ENCODE peak calls at places on chromosomes 16 and 17, in six cellular contexts. V is hepatocyte, C is left ventricle myocardium inferior, U is stomach, N is IMR-90, L is tibial nerve. Y is an unnamed sample.
A peak's percentile ranks its signal among the peaks of the same experiment; 100 is the strongest.

GRCh38 chr16:81164481-81164880 is 68.3 kb upstream of the GCSH start:
- DNase-seq in V (no peak), C (no peak), U (no peak), N (no peak), L (no peak), Y (no peak)

GRCh38 chr16:19875900-19876299 is 8.7 kb downstream of the GPRC5B start:
- DNase-seq in V (no peak), C (no peak), U (no peak), N (no peak), L (no peak), Y (no peak)

GRCh38 chr16:5450435-5451104 is 353.0 kb upstream of the EEF2KMT start:
- DNase-seq in V (no peak), C (no peak), U (no peak), N (no peak), L (no peak), Y (no peak)

GRCh38 chr17:48544356-48545021 is 420 bp downstream of the HOXB2 start:
- DNase-seq in V (peak; percentile 72), C (peak; percentile 85), U (peak; percentile 62), N (peak; percentile 93), L (peak; percentile 49), Y (peak; percentile 84)

GRCh38 chr17:57782642-57783337 is 37.7 kb upstream of the CCDC182 start:
- DNase-seq in V (no peak), C (no peak), U (no peak), N (no peak), L (no peak), Y (peak; percentile 61)

GRCh38 chr17:7167832-7168231 is 11.3 kb downstream of the ASGR1 start:
- DNase-seq in V (peak; percentile 36), C (no peak), U (no peak), N (no peak), L (peak; percentile 30), Y (no peak)

GRCh38 chr17:27495460-27495859 is 39.2 kb downstream of the KSR1 start:
- DNase-seq in V (no peak), C (no peak), U (no peak), N (no peak), L (no peak), Y (no peak)

GRCh38 chr17:19686400-19687090 is 29.8 kb downstream of the SLC47A2 start:
- DNase-seq in V (no peak), C (no peak), U (no peak), N (no peak), L (no peak), Y (no peak)

GRCh38 chr16:46691720-46692119 is 2.3 kb downstream of the ORC6 start:
- DNase-seq in V (peak; percentile 14), C (no peak), U (no peak), N (peak; percentile 24), L (no peak), Y (no peak)

GRCh38 chr17:51154176-51154575 is 817 bp downstream of the NME1 start:
- DNase-seq in V (no peak), C (no peak), U (no peak), N (peak; percentile 20), L (no peak), Y (no peak)

GRCh38 chr17:67289174-67289876 is 44.3 kb upstream of the HELZ start:
- DNase-seq in V (peak; percentile 33), C (peak; percentile 90), U (peak; percentile 50), N (peak; percentile 55), L (peak; percentile 85), Y (peak; percentile 66)

GRCh38 chr17:1709971-1710806 is at the start of gene TLCD2:
- DNase-seq in V (peak; percentile 89), C (peak; percentile 80), U (peak; percentile 80), N (peak; percentile 65), L (no peak), Y (peak; percentile 92)

GRCh38 chr17:8125196-8125946 is 1.5 kb upstream of the HES7 start:
- DNase-seq in V (peak; percentile 88), C (peak; percentile 74), U (peak; percentile 83), N (peak; percentile 60), L (peak; percentile 97), Y (peak; percentile 84)

GRCh38 chr16:27689711-27690110 is 139.8 kb downstream of the KATNIP start:
- DNase-seq in V (no peak), C (no peak), U (no peak), N (peak; percentile 53), L (no peak), Y (no peak)

DNA sequence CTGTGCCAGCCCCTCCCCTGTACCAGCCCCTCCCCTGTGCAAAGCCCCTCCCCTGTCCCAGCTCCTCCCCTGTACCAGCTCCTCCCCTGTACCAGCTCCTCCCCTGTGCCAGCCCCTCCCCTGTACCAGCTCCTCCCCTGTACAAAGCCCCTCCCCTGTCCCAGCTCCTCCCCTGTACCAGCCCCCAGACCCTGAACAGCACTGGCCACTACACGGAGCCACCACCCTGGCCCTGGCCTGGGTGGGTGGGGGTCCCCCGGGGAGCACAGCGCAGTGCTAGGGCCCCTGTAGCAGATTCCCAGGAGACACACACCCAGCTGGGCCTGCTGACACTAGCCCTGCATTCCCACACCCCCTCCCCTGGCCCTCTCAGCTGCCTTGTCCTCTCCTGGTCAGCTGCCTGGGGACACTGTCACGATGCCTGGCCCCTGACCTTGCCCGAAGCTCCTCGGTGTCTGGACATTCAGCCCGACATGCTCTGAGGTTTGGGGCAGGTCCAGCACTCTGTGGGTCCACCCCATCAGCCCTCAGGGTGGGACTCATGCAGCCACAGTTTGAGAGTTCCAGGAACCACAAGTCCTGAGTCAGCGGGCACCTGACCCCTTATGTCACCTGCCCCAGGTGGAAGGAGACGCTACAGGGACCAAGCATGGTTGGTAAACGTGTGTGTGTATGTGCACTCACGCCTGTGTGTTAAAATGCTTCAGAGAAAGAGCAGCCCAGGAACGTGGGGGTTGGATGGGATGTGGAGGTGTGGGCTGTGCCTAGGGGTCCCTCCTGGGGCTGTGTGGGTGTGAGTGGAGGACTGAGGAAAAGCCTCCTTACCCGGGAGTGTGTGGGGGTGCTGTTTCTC is 114.2 kb downstream of the METRNL start:
- DNase-seq in V (no peak), C (peak; percentile 16), U (peak; percentile 23), N (no peak), L (peak; percentile 9), Y (peak; percentile 84)
- H3K9me3 ChIP-seq in V (no peaks in the 10 kb centered on the region), C (peaks cover 2% of the 10 kb centered on the region), U (no peaks in the 10 kb centered on the region), N (peaks cover 5% of the 10 kb centered on the region), L (no peaks in the 10 kb centered on the region), Y (no peaks in the 10 kb centered on the region)

GRCh38 chr17:39709998-39710964 is 10.4 kb downstream of the ERBB2 start:
- DNase-seq in V (no peak), C (no peak), U (no peak), N (no peak), L (no peak), Y (peak; percentile 67)

GRCh38 chr17:39711851-39712250 is 12.0 kb downstream of the ERBB2 start:
- DNase-seq in V (no peak), C (no peak), U (no peak), N (no peak), L (no peak), Y (no peak)

GRCh38 chr17:39706383-39706782 is 6.5 kb downstream of the ERBB2 start:
- DNase-seq in V (no peak), C (no peak), U (no peak), N (no peak), L (no peak), Y (peak; percentile 29)

GRCh38 chr17:39706921-39707337 is 7.1 kb downstream of the ERBB2 start:
- DNase-seq in V (no peak), C (no peak), U (peak; percentile 50), N (no peak), L (no peak), Y (no peak)

GRCh38 chr17:39709319-39709997 is 9.6 kb downstream of the ERBB2 start:
- DNase-seq in V (no peak), C (no peak), U (no peak), N (no peak), L (no peak), Y (no peak)
- H3K36me3 ChIP-seq in V (no peaks in the 10 kb centered on the region), C (peaks cover 76% of the 10 kb centered on the region), U (peaks cover 31% of the 10 kb centered on the region), N (peaks cover 49% of the 10 kb centered on the region), L (peaks cover 76% of the 10 kb centered on the region), Y (no peaks in the 10 kb centered on the region)

DNA sequence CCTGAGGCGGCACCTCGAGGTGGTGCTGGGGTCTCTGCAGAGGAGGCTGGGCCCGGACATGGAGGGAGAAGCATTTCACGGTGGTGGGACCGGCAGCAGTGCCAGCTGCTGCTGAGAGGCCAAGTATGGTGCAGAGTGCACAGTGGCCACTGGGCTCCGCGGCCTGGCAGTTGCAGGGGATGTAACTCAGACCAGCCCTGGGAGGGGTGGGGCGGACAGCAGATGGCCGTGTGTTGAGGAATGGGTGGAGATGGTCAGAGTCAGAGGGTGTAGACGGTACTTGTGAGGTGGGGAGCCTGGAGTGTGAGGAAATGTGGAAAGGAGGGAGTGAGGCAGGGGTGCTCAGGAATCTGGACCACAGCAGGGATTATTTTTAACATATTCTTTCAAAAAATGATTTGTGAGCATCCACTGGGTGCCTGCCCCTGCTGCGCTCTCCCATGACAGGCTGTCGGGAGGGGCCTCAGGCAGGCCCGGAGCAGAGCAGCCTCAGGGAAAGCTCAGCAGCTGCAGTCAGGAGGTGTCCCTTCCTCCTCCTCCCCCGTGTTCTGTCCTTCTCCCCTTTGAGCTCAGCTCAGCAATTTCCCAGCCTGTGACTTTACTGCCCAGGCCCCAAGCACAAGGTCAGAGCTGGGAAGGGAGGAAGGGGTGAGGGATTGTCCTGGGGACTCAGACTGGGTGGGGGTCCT is 113.1 kb downstream of the RAP1GAP2 start:
- DNase-seq in V (peak; percentile 3), C (no peak), U (no peak), N (no peak), L (no peak), Y (no peak)
- H3K9me3 ChIP-seq in V (no peaks in the 10 kb centered on the region), C (no peaks in the 10 kb centered on the region), U (no peaks in the 10 kb centered on the region), N (peaks cover 2% of the 10 kb centered on the region), L (no peaks in the 10 kb centered on the region), Y (no peaks in the 10 kb centered on the region)

GRCh38 chr16:21986692-21987246 is 14.1 kb downstream of the PDZD9 start:
- DNase-seq in V (no peak), C (no peak), U (no peak), N (no peak), L (no peak), Y (no peak)
- H3K36me3 ChIP-seq in V (no peaks in the 10 kb centered on the region), C (peaks cover 34% of the 10 kb centered on the region), U (peaks cover 20% of the 10 kb centered on the region), N (peaks cover 13% of the 10 kb centered on the region), L (peaks cover 49% of the 10 kb centered on the region), Y (peaks cover 51% of the 10 kb centered on the region)

Y was measured in left lung.